ENCODE peak calls at places on chromosome 13, in seven cellular contexts. M, F, R, U, D, J and O are unnamed samples.

GRCh38 chr13:77919351-77920294 is 992 bp upstream of the EDNRB start:
- DNase-seq in M (peak), F (no peak), R (peak), U (peak), D (peak), J (no peak), O (no peak)

GRCh38 chr13:101155920-101156319 is 260.4 kb downstream of the NALCN start:
- DNase-seq in M (peak), F (no peak), R (no peak), U (no peak), D (no peak), J (no peak), O (no peak)

GRCh38 chr13:45718063-45718462 is 15.9 kb downstream of the CBY2 start:
- DNase-seq in M (peak), F (no peak), R (no peak), U (no peak), D (peak), J (no peak), O (no peak)

GRCh38 chr13:36282818-36283432 is 14.7 kb downstream of the CCDC169 start:
- DNase-seq in M (peak), F (no peak), R (no peak), U (no peak), D (peak), J (no peak), O (no peak)

GRCh38 chr13:42001580-42001979 is 40.7 kb upstream of the VWA8 start:
- DNase-seq in M (peak), F (no peak), R (peak), U (no peak), D (peak), J (no peak), O (no peak)

GRCh38 chr13:111948281-111948680 is 118.7 kb upstream of the SOX1 start:
- DNase-seq in M (no peak), F (no peak), R (no peak), U (no peak), D (no peak), J (no peak), O (no peak)

GRCh38 chr13:78604782-78605611 is 1.6 kb upstream of the POU4F1 start:
- DNase-seq in M (peak), F (no peak), R (no peak), U (no peak), D (no peak), J (no peak), O (no peak)

GRCh38 chr13:98839826-98840769 is 87.6 kb upstream of the SLC15A1 start:
- DNase-seq in M (peak), F (peak), R (peak), U (no peak), D (peak), J (no peak), O (peak)

GRCh38 chr13:97702614-97703013 is 250.9 kb upstream of the IPO5 start:
- DNase-seq in M (no peak), F (no peak), R (no peak), U (no peak), D (no peak), J (no peak), O (no peak)

GRCh38 chr13:25440081-25440480 is 68.3 kb downstream of the ATP8A2 start:
- DNase-seq in M (no peak), F (no peak), R (no peak), U (no peak), D (no peak), J (no peak), O (no peak)

GRCh38 chr13:76271728-76272232 is 614.4 kb downstream of the KCTD12 start:
- DNase-seq in M (no peak), F (no peak), R (no peak), U (no peak), D (no peak), J (no peak), O (no peak)

GRCh38 chr13:51305558-51305957 is 33.9 kb upstream of the SERPINE3 start:
- DNase-seq in M (peak), F (no peak), R (no peak), U (no peak), D (peak), J (no peak), O (no peak)

GRCh38 chr13:39324806-39325311 is 278.1 kb downstream of the LHFPL6 start:
- DNase-seq in M (no peak), F (no peak), R (no peak), U (no peak), D (no peak), J (no peak), O (no peak)

GRCh38 chr13:109655206-109655600 is 131.2 kb downstream of the IRS2 start:
- DNase-seq in M (peak), F (no peak), R (no peak), U (no peak), D (no peak), J (no peak), O (no peak)

GRCh38 chr13:44565881-44566280 is 10.2 kb downstream of the TSC22D1 start:
- DNase-seq in M (no peak), F (no peak), R (no peak), U (no peak), D (peak), J (no peak), O (no peak)

GRCh38 chr13:76856141-76856571 is 30.0 kb downstream of the KCTD12 start:
- DNase-seq in M (peak), F (no peak), R (no peak), U (no peak), D (peak), J (no peak), O (no peak)

GRCh38 chr13:21079761-21080730 is 18.7 kb upstream of the LATS2 start:
- DNase-seq in M (peak), F (no peak), R (no peak), U (peak), D (peak), J (no peak), O (no peak)

GRCh38 chr13:35470671-35471465 is 5.6 kb downstream of the MAB21L1 start:
- DNase-seq in M (peak), F (no peak), R (peak), U (no peak), D (peak), J (no peak), O (no peak)

GRCh38 chr13:32205426-32206096 is 109.6 kb downstream of the ZAR1L start:
- DNase-seq in M (no peak), F (no peak), R (no peak), U (no peak), D (peak), J (no peak), O (no peak)

GRCh38 chr13:52832268-52832667 is 16.2 kb downstream of the PCDH8 start:
- DNase-seq in M (no peak), F (no peak), R (no peak), U (no peak), D (no peak), J (no peak), O (no peak)

GRCh38 chr13:40440990-40441820 is 225.2 kb downstream of the FOXO1 start:
- DNase-seq in M (peak), F (no peak), R (no peak), U (peak), D (peak), J (no peak), O (no peak)

GRCh38 chr13:107964356-107964755 is 251.0 kb downstream of the LIG4 start:
- DNase-seq in M (no peak), F (no peak), R (no peak), U (no peak), D (no peak), J (no peak), O (no peak)

GRCh38 chr13:44191504-44192171 is 182.0 kb upstream of the SERP2 start:
- DNase-seq in M (peak), F (no peak), R (peak), U (peak), D (peak), J (peak), O (no peak)

GRCh38 chr13:52695856-52696255 is 43.2 kb downstream of the SUGT1 start:
- DNase-seq in M (peak), F (no peak), R (no peak), U (no peak), D (peak), J (no peak), O (no peak)

GRCh38 chr13:76884571-76885202 is 1.5 kb downstream of the KCTD12 start:
- DNase-seq in M (peak), F (no peak), R (no peak), U (no peak), D (peak), J (no peak), O (no peak)

GRCh38 chr13:48318714-48319457 is 15.3 kb downstream of the RB1 start:
- DNase-seq in M (peak), F (no peak), R (no peak), U (peak), D (no peak), J (no peak), O (no peak)

GRCh38 chr13:31012285-31013024 is 80.0 kb downstream of the TEX26 start:
- DNase-seq in M (peak), F (no peak), R (no peak), U (no peak), D (peak), J (no peak), O (no peak)
- TF ChIP-seq CTCF in M (peak), F (no peak), R (peak), U (no peak), D (peak), J (no peak), O (no peak)

DNA sequence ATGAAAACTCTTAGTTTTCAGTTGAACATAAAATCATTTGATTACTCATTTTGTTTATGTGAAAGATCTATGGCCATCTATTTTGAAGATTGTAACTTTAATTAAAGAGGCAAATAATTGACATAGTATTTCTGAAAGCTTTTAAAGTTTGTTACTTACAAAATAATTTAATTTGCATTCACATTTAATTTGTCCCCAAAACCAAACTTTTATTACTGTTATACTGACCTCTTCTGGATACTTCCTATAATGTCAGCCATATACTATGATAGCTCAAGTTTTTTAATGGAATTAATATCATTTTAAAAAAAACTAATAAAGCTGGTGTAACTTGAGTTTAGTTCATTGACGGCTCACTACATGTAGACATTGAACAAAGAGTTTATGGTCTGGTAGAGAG is 4.9 kb upstream of the SGCG start:
- DNase-seq in M (no peak), F (no peak), R (no peak), U (no peak), D (peak), J (no peak), O (no peak)
- TF ChIP-seq CTCF in M (peak), F (no peak), R (peak), U (no peak), D (peak), J (no peak), O (peak)

GRCh38 chr13:113184568-113185440 is 23.7 kb downstream of the PCID2 start:
- DNase-seq in M (no peak), F (peak), R (no peak), U (no peak), D (no peak), J (no peak), O (no peak)
- TF ChIP-seq CTCF in M (no peak), F (no peak), R (no peak), U (no peak), D (no peak), J (no peak), O (no peak)

GRCh38 chr13:113345486-113345885 is 18.4 kb downstream of the GRTP1 start:
- DNase-seq in M (no peak), F (no peak), R (no peak), U (no peak), D (no peak), J (no peak), O (no peak)

GRCh38 chr13:113348591-113348990 is 15.3 kb downstream of the GRTP1 start:
- DNase-seq in M (no peak), F (no peak), R (no peak), U (no peak), D (no peak), J (no peak), O (no peak)

GRCh38 chr13:113342820-113343691 is 20.9 kb downstream of the GRTP1 start:
- DNase-seq in M (no peak), F (no peak), R (no peak), U (no peak), D (no peak), J (no peak), O (no peak)

GRCh38 chr13:113338451-113338850 is 25.5 kb downstream of the GRTP1 start:
- DNase-seq in M (no peak), F (no peak), R (no peak), U (no peak), D (no peak), J (no peak), O (no peak)

GRCh38 chr13:113343692-113343968 is 20.3 kb downstream of the GRTP1 start:
- DNase-seq in M (no peak), F (no peak), R (no peak), U (no peak), D (no peak), J (no peak), O (no peak)
- TF ChIP-seq CTCF in M (no peak), F (no peak), R (no peak), U (no peak), D (no peak), J (no peak), O (no peak)